ENCODE peak calls at places on chromosomes 7 and 10, in seven cellular contexts. One of them, this sample, is unnamed.

GRCh38 chr7:81600608-81601007 is 169.2 kb downstream of the HGF start:
- DNase-seq in osteocyte: no peak
- DNase-seq in spleen: no peak
- DNase-seq in nephron progenitor cell: no peak
- DNase-seq in fibroblast of lung: peak; percentile 63
- DNase-seq in tibial artery: no peak
- DNase-seq in neural crest cell: no peak
- DNase-seq in this sample: no peak

GRCh38 chr7:130917669-130918128 is 183.7 kb upstream of the KLF14 start:
- DNase-seq in osteocyte: no peak
- DNase-seq in spleen: no peak
- DNase-seq in nephron progenitor cell: no peak
- DNase-seq in fibroblast of lung: peak; percentile 69
- DNase-seq in tibial artery: no peak
- DNase-seq in neural crest cell: no peak
- DNase-seq in this sample: no peak

GRCh38 chr7:151626422-151627115 is 106.9 kb upstream of the RHEB start:
- DNase-seq in osteocyte: no peak
- DNase-seq in spleen: no peak
- DNase-seq in nephron progenitor cell: peak; percentile 21
- DNase-seq in fibroblast of lung: peak; percentile 35
- DNase-seq in tibial artery: no peak
- DNase-seq in neural crest cell: no peak
- DNase-seq in this sample: no peak

GRCh38 chr10:99374526-99374925 is 45.4 kb downstream of the CNNM1 start:
- DNase-seq in osteocyte: no peak
- DNase-seq in spleen: no peak
- DNase-seq in nephron progenitor cell: no peak
- DNase-seq in fibroblast of lung: no peak
- DNase-seq in tibial artery: no peak
- DNase-seq in neural crest cell: no peak
- DNase-seq in this sample: no peak

GRCh38 chr7:126606331-126606730 is 646.4 kb downstream of the GRM8 start:
- DNase-seq in osteocyte: no peak
- DNase-seq in spleen: no peak
- DNase-seq in nephron progenitor cell: no peak
- DNase-seq in fibroblast of lung: no peak
- DNase-seq in tibial artery: no peak
- DNase-seq in neural crest cell: no peak
- DNase-seq in this sample: no peak

GRCh38 chr7:110157631-110158362 is 933.1 kb upstream of the LRRN3 start:
- DNase-seq in osteocyte: no peak
- DNase-seq in spleen: no peak
- DNase-seq in nephron progenitor cell: no peak
- DNase-seq in fibroblast of lung: peak; percentile 45
- DNase-seq in tibial artery: no peak
- DNase-seq in neural crest cell: no peak
- DNase-seq in this sample: no peak

GRCh38 chr10:73798927-73799563 is 12.4 kb downstream of the NDST2 start:
- DNase-seq in osteocyte: no peak
- DNase-seq in spleen: peak; percentile 74
- DNase-seq in nephron progenitor cell: no peak
- DNase-seq in fibroblast of lung: no peak
- DNase-seq in tibial artery: no peak
- DNase-seq in neural crest cell: no peak
- DNase-seq in this sample: no peak

GRCh38 chr10:48627984-48628609 is 23.2 kb upstream of the ARHGAP22 start:
- DNase-seq in osteocyte: peak; percentile 32
- DNase-seq in spleen: no peak
- DNase-seq in nephron progenitor cell: no peak
- DNase-seq in fibroblast of lung: peak; percentile 76
- DNase-seq in tibial artery: peak; percentile 39
- DNase-seq in neural crest cell: no peak
- DNase-seq in this sample: no peak

GRCh38 chr7:55133630-55134392 is 115.0 kb downstream of the EGFR start:
- DNase-seq in osteocyte: peak; percentile 83
- DNase-seq in spleen: no peak
- DNase-seq in nephron progenitor cell: no peak
- DNase-seq in fibroblast of lung: peak; percentile 97
- DNase-seq in tibial artery: peak; percentile 81
- DNase-seq in neural crest cell: no peak
- DNase-seq in this sample: no peak

GRCh38 chr10:71272122-71272771 is 46.8 kb upstream of the SLC29A3 start:
- DNase-seq in osteocyte: no peak
- DNase-seq in spleen: no peak
- DNase-seq in nephron progenitor cell: no peak
- DNase-seq in fibroblast of lung: peak; percentile 59
- DNase-seq in tibial artery: no peak
- DNase-seq in neural crest cell: no peak
- DNase-seq in this sample: no peak

GRCh38 chr7:24714676-24715010 is 42.6 kb downstream of the GSDME start:
- DNase-seq in osteocyte: peak; percentile 81
- DNase-seq in spleen: peak; percentile 68
- DNase-seq in nephron progenitor cell: no peak
- DNase-seq in fibroblast of lung: no peak
- DNase-seq in tibial artery: no peak
- DNase-seq in neural crest cell: no peak
- DNase-seq in this sample: no peak

GRCh38 chr7:24713039-24713793 is 44.0 kb downstream of the GSDME start:
- DNase-seq in osteocyte: peak; percentile 32
- DNase-seq in spleen: peak; percentile 66
- DNase-seq in nephron progenitor cell: no peak
- DNase-seq in fibroblast of lung: no peak
- DNase-seq in tibial artery: no peak
- DNase-seq in neural crest cell: no peak
- DNase-seq in this sample: no peak

GRCh38 chr7:24715661-24716479 is 41.4 kb downstream of the GSDME start:
- DNase-seq in osteocyte: peak; percentile 60
- DNase-seq in spleen: peak; percentile 70
- DNase-seq in nephron progenitor cell: peak; percentile 17
- DNase-seq in fibroblast of lung: peak; percentile 54
- DNase-seq in tibial artery: no peak
- DNase-seq in neural crest cell: no peak
- DNase-seq in this sample: no peak

GRCh38 chr7:24715171-24715570 is 42.1 kb downstream of the GSDME start:
- DNase-seq in osteocyte: no peak
- DNase-seq in spleen: peak; percentile 16
- DNase-seq in nephron progenitor cell: no peak
- DNase-seq in fibroblast of lung: no peak
- DNase-seq in tibial artery: no peak
- DNase-seq in neural crest cell: no peak
- DNase-seq in this sample: no peak

GRCh38 chr7:24713850-24714675 is 43.2 kb downstream of the GSDME start:
- DNase-seq in osteocyte: peak; percentile 42
- DNase-seq in spleen: peak; percentile 44
- DNase-seq in nephron progenitor cell: no peak
- DNase-seq in fibroblast of lung: no peak
- DNase-seq in tibial artery: no peak
- DNase-seq in neural crest cell: no peak
- DNase-seq in this sample: no peak
- TF ChIP-seq CTCF in osteocyte: no peak
- TF ChIP-seq CTCF in spleen: no peak
- TF ChIP-seq CTCF in nephron progenitor cell: no peak
- TF ChIP-seq CTCF in fibroblast of lung: no peak
- TF ChIP-seq CTCF in tibial artery: no peak
- TF ChIP-seq CTCF in neural crest cell: no peak
- TF ChIP-seq CTCF in this sample: no peak

GRCh38 chr7:154640266-154640865 is 362.6 kb downstream of the PAXIP1 start:
- DNase-seq in osteocyte: no peak
- DNase-seq in spleen: no peak
- DNase-seq in nephron progenitor cell: peak; percentile 32
- DNase-seq in fibroblast of lung: no peak
- DNase-seq in tibial artery: no peak
- DNase-seq in neural crest cell: no peak
- DNase-seq in this sample: no peak
- TF ChIP-seq CTCF in osteocyte: no peak
- TF ChIP-seq CTCF in spleen: no peak
- TF ChIP-seq CTCF in nephron progenitor cell: peak; percentile 60
- TF ChIP-seq CTCF in fibroblast of lung: no peak
- TF ChIP-seq CTCF in tibial artery: no peak
- TF ChIP-seq CTCF in neural crest cell: peak; percentile 57
- TF ChIP-seq CTCF in this sample: no peak

DNA sequence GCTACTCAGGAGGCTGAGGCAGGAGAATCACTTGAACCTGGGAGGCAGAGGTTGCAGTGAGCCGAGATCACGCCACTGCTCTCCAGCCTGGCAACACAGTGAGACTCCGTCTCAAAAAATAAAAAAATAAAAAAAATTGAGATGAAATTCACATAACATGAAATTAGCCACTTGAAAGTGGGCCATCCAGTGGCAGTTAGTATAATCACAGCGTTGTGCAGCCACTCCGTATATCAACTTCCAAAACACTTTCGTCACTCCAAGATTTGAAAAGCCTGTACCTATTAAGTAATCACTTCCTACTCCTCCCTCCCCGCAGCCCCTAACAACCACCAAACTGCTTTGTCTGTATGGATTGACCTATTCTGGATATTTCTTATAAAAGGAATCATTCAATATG is 20.7 kb upstream of the CACUL1 start:
- DNase-seq in osteocyte: peak; percentile 27
- DNase-seq in spleen: no peak
- DNase-seq in nephron progenitor cell: no peak
- DNase-seq in fibroblast of lung: no peak
- DNase-seq in tibial artery: no peak
- DNase-seq in neural crest cell: no peak
- DNase-seq in this sample: no peak
- TF ChIP-seq CTCF in osteocyte: no peak
- TF ChIP-seq CTCF in spleen: no peak
- TF ChIP-seq CTCF in nephron progenitor cell: no peak
- TF ChIP-seq CTCF in fibroblast of lung: peak; percentile 6
- TF ChIP-seq CTCF in tibial artery: no peak
- TF ChIP-seq CTCF in neural crest cell: peak; percentile 24
- TF ChIP-seq CTCF in this sample: no peak

DNA sequence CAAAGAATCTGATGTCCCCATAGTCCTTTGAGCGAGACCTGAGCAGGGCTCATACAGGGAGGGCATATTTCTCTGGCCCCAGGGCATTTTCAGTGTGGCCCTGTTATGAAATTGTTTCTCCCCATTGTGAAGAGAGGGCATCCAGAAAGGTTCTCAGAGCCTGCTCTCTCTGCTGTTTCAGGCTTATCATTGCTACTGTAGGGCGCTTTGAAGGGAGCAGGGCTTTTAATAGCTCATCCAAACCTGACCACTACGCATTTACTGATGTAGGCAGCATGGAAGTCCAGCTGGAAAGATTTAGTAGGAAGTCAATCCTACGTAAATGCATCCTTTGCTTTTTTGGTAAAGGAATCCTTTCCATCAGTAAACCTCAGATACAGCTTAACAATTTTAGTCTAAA is 68.1 kb downstream of the PRPF18 start:
- DNase-seq in osteocyte: no peak
- DNase-seq in spleen: no peak
- DNase-seq in nephron progenitor cell: no peak
- DNase-seq in fibroblast of lung: no peak
- DNase-seq in tibial artery: no peak
- DNase-seq in neural crest cell: no peak
- DNase-seq in this sample: no peak
- TF ChIP-seq CTCF in osteocyte: no peak
- TF ChIP-seq CTCF in spleen: no peak
- TF ChIP-seq CTCF in nephron progenitor cell: no peak
- TF ChIP-seq CTCF in fibroblast of lung: no peak
- TF ChIP-seq CTCF in tibial artery: no peak
- TF ChIP-seq CTCF in neural crest cell: no peak
- TF ChIP-seq CTCF in this sample: no peak

GRCh38 chr7:74364061-74364460 is 74.9 kb downstream of the CLIP2 start:
- DNase-seq in osteocyte: no peak
- DNase-seq in spleen: no peak
- DNase-seq in nephron progenitor cell: no peak
- DNase-seq in fibroblast of lung: no peak
- DNase-seq in tibial artery: no peak
- DNase-seq in neural crest cell: peak; percentile 16
- DNase-seq in this sample: no peak
- TF ChIP-seq CTCF in osteocyte: no peak
- TF ChIP-seq CTCF in spleen: no peak
- TF ChIP-seq CTCF in nephron progenitor cell: peak; percentile 37
- TF ChIP-seq CTCF in fibroblast of lung: no peak
- TF ChIP-seq CTCF in tibial artery: no peak
- TF ChIP-seq CTCF in neural crest cell: peak; percentile 39
- TF ChIP-seq CTCF in this sample: no peak

GRCh38 chr10:118961401-118961800 is 68.1 kb upstream of the NANOS1 start:
- DNase-seq in osteocyte: no peak
- DNase-seq in spleen: peak; percentile 22
- DNase-seq in nephron progenitor cell: no peak
- DNase-seq in fibroblast of lung: no peak
- DNase-seq in tibial artery: no peak
- DNase-seq in neural crest cell: no peak
- DNase-seq in this sample: no peak

GRCh38 chr10:118960166-118961090 is 69.1 kb upstream of the NANOS1 start:
- DNase-seq in osteocyte: no peak
- DNase-seq in spleen: peak; percentile 44
- DNase-seq in nephron progenitor cell: no peak
- DNase-seq in fibroblast of lung: no peak
- DNase-seq in tibial artery: no peak
- DNase-seq in neural crest cell: no peak
- DNase-seq in this sample: peak; percentile 28

GRCh38 chr10:118963963-118964362 is 65.6 kb upstream of the NANOS1 start:
- DNase-seq in osteocyte: no peak
- DNase-seq in spleen: no peak
- DNase-seq in nephron progenitor cell: no peak
- DNase-seq in fibroblast of lung: no peak
- DNase-seq in tibial artery: no peak
- DNase-seq in neural crest cell: no peak
- DNase-seq in this sample: no peak

GRCh38 chr10:118963341-118963740 is 66.2 kb upstream of the NANOS1 start:
- DNase-seq in osteocyte: no peak
- DNase-seq in spleen: no peak
- DNase-seq in nephron progenitor cell: no peak
- DNase-seq in fibroblast of lung: no peak
- DNase-seq in tibial artery: no peak
- DNase-seq in neural crest cell: no peak
- DNase-seq in this sample: no peak

GRCh38 chr10:118962159-118962863 is 67.2 kb upstream of the NANOS1 start:
- DNase-seq in osteocyte: no peak
- DNase-seq in spleen: no peak
- DNase-seq in nephron progenitor cell: no peak
- DNase-seq in fibroblast of lung: no peak
- DNase-seq in tibial artery: no peak
- DNase-seq in neural crest cell: no peak
- DNase-seq in this sample: no peak
- TF ChIP-seq CTCF in osteocyte: no peak
- TF ChIP-seq CTCF in spleen: no peak
- TF ChIP-seq CTCF in nephron progenitor cell: no peak
- TF ChIP-seq CTCF in fibroblast of lung: no peak
- TF ChIP-seq CTCF in tibial artery: no peak
- TF ChIP-seq CTCF in neural crest cell: no peak
- TF ChIP-seq CTCF in this sample: no peak